ENCODE peak calls at places on chromosomes 3 and 15, in eight cellular contexts. J is aorta; V is GM23248; U is breast epithelium; D is CD8-positive, alpha-beta memory T cell; S is A549; Q is SJCRH30; X is AG04450. B is an unnamed sample.

GRCh38 chr3:16533928-16534913 is 20.7 kb upstream of the RFTN1 start:
- DNase-seq in J (no peak), V (no peak), U (no peak), D (no peak), S (no peak), Q (peak), X (no peak), B (no peak)

GRCh38 chr3:61966200-61966599 is 404.8 kb downstream of the PTPRG start:
- DNase-seq in J (no peak), V (no peak), U (no peak), D (no peak), S (no peak), Q (no peak), X (no peak), B (no peak)

GRCh38 chr15:40106203-40107161 is 2.2 kb downstream of the BMF start:
- DNase-seq in J (peak), V (peak), U (peak), D (no peak), S (peak), Q (peak), X (no peak), B (no peak)

GRCh38 chr3:194802125-194802433 is 116.4 kb downstream of the FAM43A start:
- DNase-seq in J (no peak), V (no peak), U (no peak), D (no peak), S (no peak), Q (no peak), X (no peak), B (no peak)

GRCh38 chr3:149625795-149626194 is 32.0 kb downstream of the WWTR1 start:
- DNase-seq in J (no peak), V (peak), U (no peak), D (no peak), S (no peak), Q (no peak), X (no peak), B (no peak)

GRCh38 chr15:66739287-66739686 is 37.3 kb downstream of the SMAD6 start:
- DNase-seq in J (peak), V (no peak), U (no peak), D (no peak), S (no peak), Q (no peak), X (no peak), B (no peak)

GRCh38 chr3:186515115-186515514 is 29.1 kb downstream of the CRYGS start:
- DNase-seq in J (no peak), V (no peak), U (no peak), D (peak), S (no peak), Q (no peak), X (no peak), B (no peak)

GRCh38 chr3:51955175-51955892 is at the start of gene GPR62:
- DNase-seq in J (no peak), V (no peak), U (no peak), D (no peak), S (no peak), Q (no peak), X (no peak), B (peak)

GRCh38 chr15:89442671-89443307 is 53.6 kb downstream of the RHCG start:
- DNase-seq in J (no peak), V (peak), U (no peak), D (no peak), S (peak), Q (peak), X (no peak), B (no peak)

GRCh38 chr3:66499881-66500574 is 794 bp downstream of the LRIG1 start:
- DNase-seq in J (peak), V (peak), U (no peak), D (peak), S (no peak), Q (peak), X (no peak), B (no peak)

GRCh38 chr15:33126559-33127290 is 67.8 kb downstream of the FMN1 start:
- DNase-seq in J (peak), V (peak), U (no peak), D (no peak), S (peak), Q (peak), X (peak), B (no peak)

GRCh38 chr3:57961828-57962447 is 46.3 kb upstream of the FLNB start:
- DNase-seq in J (no peak), V (peak), U (no peak), D (no peak), S (peak), Q (no peak), X (no peak), B (no peak)

GRCh38 chr3:106711650-106712049 is 665.6 kb upstream of the CCDC54 start:
- DNase-seq in J (no peak), V (peak), U (no peak), D (no peak), S (no peak), Q (peak), X (no peak), B (no peak)

GRCh38 chr3:58323795-58324674 is 8.7 kb upstream of the PXK start:
- DNase-seq in J (no peak), V (no peak), U (no peak), D (no peak), S (no peak), Q (no peak), X (no peak), B (peak)

GRCh38 chr3:133384331-133385027 is 15.4 kb upstream of the BFSP2 start:
- DNase-seq in J (peak), V (peak), U (peak), D (no peak), S (peak), Q (peak), X (peak), B (peak)

GRCh38 chr15:93861413-93861812 is 369.9 kb upstream of the MCTP2 start:
- DNase-seq in J (no peak), V (peak), U (no peak), D (no peak), S (no peak), Q (no peak), X (no peak), B (no peak)

GRCh38 chr15:44720460-44721185 is 9.3 kb downstream of the B2M start:
- DNase-seq in J (no peak), V (no peak), U (no peak), D (no peak), S (no peak), Q (no peak), X (no peak), B (no peak)

DNA sequence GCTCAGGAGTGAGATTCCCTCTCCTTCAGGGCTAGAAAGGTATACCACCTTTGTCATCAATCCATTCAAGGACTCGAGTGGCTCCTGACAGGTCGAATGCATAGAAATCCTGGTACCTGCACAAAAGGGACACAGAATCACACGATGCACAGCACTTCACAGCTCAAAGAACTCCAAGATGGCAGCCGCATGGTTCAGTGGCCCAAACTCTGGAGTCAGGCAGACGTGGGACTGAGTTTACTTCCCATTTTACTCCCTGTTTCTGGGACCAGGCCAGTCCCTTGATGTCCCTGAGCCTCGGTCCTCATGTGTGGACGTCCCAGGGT is 536 bp downstream of the WDR73 start:
- DNase-seq in J (no peak), V (no peak), U (no peak), D (no peak), S (no peak), Q (no peak), X (no peak), B (no peak)
- H3K27ac ChIP-seq in J (peak), V (peak), U (peak), D (peak), S (peak), Q (peak), X (peak), B (peak)

GRCh38 chr3:38018296-38019266 is 10.9 kb downstream of the PLCD1 start:
- DNase-seq in J (peak), V (no peak), U (no peak), D (no peak), S (no peak), Q (no peak), X (no peak), B (no peak)
- H3K27ac ChIP-seq in J (no peak), V (no peak), U (no peak), D (peak), S (no peak), Q (no peak), X (no peak), B (no peak)

GRCh38 chr15:99984491-99985243 is 251.4 kb upstream of the LYSMD4 start:
- DNase-seq in J (no peak), V (no peak), U (no peak), D (no peak), S (no peak), Q (no peak), X (no peak), B (no peak)

GRCh38 chr15:99987701-99988100 is 254.5 kb upstream of the LYSMD4 start:
- DNase-seq in J (no peak), V (no peak), U (no peak), D (no peak), S (no peak), Q (no peak), X (no peak), B (no peak)

GRCh38 chr15:99985878-99986277 is 252.6 kb upstream of the LYSMD4 start:
- DNase-seq in J (no peak), V (no peak), U (no peak), D (no peak), S (no peak), Q (no peak), X (no peak), B (no peak)

GRCh38 chr15:99987119-99987506 is 253.9 kb upstream of the LYSMD4 start:
- DNase-seq in J (no peak), V (no peak), U (no peak), D (no peak), S (no peak), Q (peak), X (no peak), B (no peak)

GRCh38 chr15:99986297-99987118 is 253.3 kb upstream of the LYSMD4 start:
- DNase-seq in J (no peak), V (no peak), U (no peak), D (no peak), S (no peak), Q (peak), X (no peak), B (peak)
- H3K27ac ChIP-seq in J (no peak), V (no peak), U (no peak), D (no peak), S (no peak), Q (peak), X (no peak), B (peak)

DNA sequence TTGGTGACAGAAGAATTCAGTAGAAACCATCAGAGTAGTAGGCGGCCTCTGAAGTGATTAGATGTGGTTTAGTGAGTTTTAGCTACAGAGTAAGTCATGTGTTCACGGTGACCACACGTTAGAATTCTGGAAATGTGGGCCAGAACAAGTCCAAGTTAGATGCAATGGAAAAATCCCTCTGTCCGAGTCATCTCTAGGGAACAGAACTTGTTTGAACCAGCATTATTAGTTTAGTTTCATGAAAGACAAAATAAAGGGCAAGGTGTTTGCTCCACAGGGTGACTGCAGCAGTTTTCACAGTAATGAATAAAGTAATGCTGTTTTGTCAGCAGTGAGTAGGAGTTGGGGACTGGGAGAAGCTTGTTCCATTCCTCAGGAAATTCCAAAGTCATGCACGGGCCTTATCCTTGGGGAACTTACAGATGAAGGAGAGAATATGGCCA is 100.2 kb downstream of the CGNL1 start:
- DNase-seq in J (no peak), V (peak), U (peak), D (no peak), S (no peak), Q (peak), X (no peak), B (no peak)
- H3K27ac ChIP-seq in J (no peak), V (peak), U (peak), D (no peak), S (no peak), Q (no peak), X (no peak), B (no peak)

GRCh38 chr3:4741404-4742307 is 237.6 kb upstream of the BHLHE40 start:
- DNase-seq in J (peak), V (peak), U (peak), D (no peak), S (peak), Q (peak), X (peak), B (peak)
- H3K27ac ChIP-seq in J (peak), V (peak), U (peak), D (peak), S (peak), Q (peak), X (peak), B (peak)

GRCh38 chr3:72517804-72518442 is 330.3 kb downstream of the SHQ1 start:
- DNase-seq in J (no peak), V (no peak), U (no peak), D (no peak), S (no peak), Q (no peak), X (peak), B (no peak)
- H3K27ac ChIP-seq in J (no peak), V (no peak), U (no peak), D (no peak), S (no peak), Q (no peak), X (no peak), B (no peak)

GRCh38 chr15:92637621-92638020 is 18.0 kb downstream of the FAM174B start:
- DNase-seq in J (no peak), V (no peak), U (peak), D (no peak), S (no peak), Q (peak), X (no peak), B (no peak)
- H3K27ac ChIP-seq in J (no peak), V (no peak), U (peak), D (no peak), S (no peak), Q (peak), X (peak), B (no peak)

GRCh38 chr3:11475324-11475723 is 168.4 kb downstream of the VGLL4 start:
- DNase-seq in J (no peak), V (no peak), U (no peak), D (no peak), S (no peak), Q (no peak), X (no peak), B (no peak)

GRCh38 chr3:11479230-11479620 is 164.5 kb downstream of the VGLL4 start:
- DNase-seq in J (no peak), V (no peak), U (no peak), D (no peak), S (no peak), Q (no peak), X (no peak), B (no peak)

GRCh38 chr3:11478167-11478566 is 165.5 kb downstream of the VGLL4 start:
- DNase-seq in J (no peak), V (no peak), U (no peak), D (no peak), S (no peak), Q (no peak), X (no peak), B (no peak)

GRCh38 chr3:11476814-11477213 is 166.9 kb downstream of the VGLL4 start:
- DNase-seq in J (no peak), V (no peak), U (no peak), D (no peak), S (no peak), Q (no peak), X (no peak), B (no peak)

GRCh38 chr3:11477286-11477935 is 166.3 kb downstream of the VGLL4 start:
- DNase-seq in J (no peak), V (peak), U (no peak), D (no peak), S (peak), Q (no peak), X (peak), B (no peak)
- H3K27ac ChIP-seq in J (peak), V (peak), U (peak), D (no peak), S (peak), Q (no peak), X (peak), B (no peak)

GRCh38 chr3:49711489-49711888 is 8.0 kb downstream of the AMIGO3 start:
- DNase-seq in J (no peak), V (no peak), U (no peak), D (no peak), S (no peak), Q (no peak), X (no peak), B (no peak)

GRCh38 chr3:49713336-49714105 is 6.0 kb downstream of the AMIGO3 start:
- DNase-seq in J (no peak), V (no peak), U (no peak), D (no peak), S (no peak), Q (no peak), X (no peak), B (no peak)

GRCh38 chr3:49714728-49715550 is 4.5 kb downstream of the AMIGO3 start:
- DNase-seq in J (no peak), V (no peak), U (no peak), D (no peak), S (no peak), Q (no peak), X (no peak), B (no peak)

GRCh38 chr3:49712166-49712565 is 7.3 kb downstream of the AMIGO3 start:
- DNase-seq in J (peak), V (no peak), U (no peak), D (no peak), S (no peak), Q (no peak), X (no peak), B (no peak)

GRCh38 chr3:49712631-49713317 is 6.7 kb downstream of the AMIGO3 start:
- DNase-seq in J (no peak), V (no peak), U (no peak), D (no peak), S (no peak), Q (no peak), X (no peak), B (no peak)
- H3K27ac ChIP-seq in J (no peak), V (no peak), U (no peak), D (no peak), S (no peak), Q (no peak), X (no peak), B (no peak)

GRCh38 chr3:152050782-152051405 is 177.5 kb downstream of the SUCNR1 start:
- DNase-seq in J (no peak), V (peak), U (no peak), D (no peak), S (no peak), Q (no peak), X (no peak), B (no peak)
- H3K27ac ChIP-seq in J (no peak), V (peak), U (no peak), D (no peak), S (no peak), Q (no peak), X (peak), B (no peak)

B was measured in caudate nucleus.